ENCODE peak calls at places on chromosomes 2 and 18, in seven cellular contexts. H is hepatocyte, J is pancreas, A is sigmoid colon, B is upper lobe of right lung, Z is body of pancreas, Y is prostate gland. Q is an unnamed sample.
A peak's percentile ranks its signal among the peaks of the same experiment; 100 is the strongest.

GRCh38 chr2:66435549-66435875 is 587 bp downstream of the MEIS1 start:
- DNase-seq in J (no peak), Z (no peak), Y (no peak), H (no peak), A (no peak), B (no peak), Q (no peak)

GRCh38 chr2:59183070-59183469 is 941.9 kb upstream of the FANCL start:
- DNase-seq in A (no peak), Z (no peak), H (no peak), J (no peak), Y (no peak), B (no peak), Q (no peak)

GRCh38 chr18:63161032-63161727 is 158.4 kb downstream of the BCL2 start:
- DNase-seq in Z (no peak), H (no peak), J (no peak), Y (no peak), B (no peak), A (no peak), Q (no peak)

GRCh38 chr2:44689516-44689915 is 252.0 kb upstream of the SIX3 start:
- DNase-seq in Y (no peak), Z (no peak), H (no peak), B (no peak), J (no peak), A (no peak), Q (no peak)

GRCh38 chr18:27665264-27665799 is 480.2 kb upstream of the CHST9 start:
- DNase-seq in Z (no peak), H (no peak), Y (no peak), J (no peak), B (no peak), A (no peak), Q (no peak)

GRCh38 chr2:190387422-190387821 is 20.7 kb upstream of the MFSD6 start:
- DNase-seq in Z (no peak), H (no peak), A (no peak), Y (no peak), J (no peak), B (no peak), Q (no peak)

GRCh38 chr18:76495435-76496199 is 575 bp upstream of the ZNF516 start:
- DNase-seq in J (peak; percentile 48), H (peak; percentile 69), Z (peak; percentile 40), B (no peak), A (peak; percentile 77), Y (no peak), Q (no peak)

GRCh38 chr2:71787476-71788185 is 334.3 kb downstream of the DYSF start:
- DNase-seq in A (peak; percentile 39), Z (no peak), Y (no peak), J (no peak), B (no peak), H (no peak), Q (no peak)

GRCh38 chr2:68317971-68318685 is 1.6 kb downstream of the CNRIP1 start:
- DNase-seq in J (no peak), A (no peak), H (no peak), Y (no peak), Z (no peak), B (no peak), Q (no peak)

GRCh38 chr2:217593732-217594131 is 409.1 kb downstream of the TNS1 start:
- DNase-seq in J (no peak), Y (no peak), H (no peak), Z (no peak), B (no peak), A (no peak), Q (no peak)

DNA sequence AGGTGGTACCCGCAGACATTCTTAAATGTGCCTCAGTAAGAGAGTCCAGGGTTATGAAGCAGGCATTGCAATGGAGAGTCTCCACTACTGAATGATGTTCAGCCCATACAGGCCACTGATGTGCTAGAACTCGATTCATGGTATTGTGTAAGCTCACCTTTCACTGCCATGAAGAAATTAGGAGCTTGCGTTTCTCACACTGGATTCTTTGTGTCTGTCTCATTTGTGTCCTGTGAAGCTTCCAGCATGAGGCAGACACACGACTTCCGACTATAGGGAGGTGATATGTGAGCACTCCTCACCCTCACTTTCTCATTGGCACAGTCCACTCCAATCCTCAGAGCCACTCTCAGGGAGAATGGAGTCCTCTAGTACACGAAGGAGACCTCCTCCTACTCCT is 677.4 kb upstream of the RAB6C start:
- DNase-seq in B (no peak), A (no peak), H (no peak), Z (no peak), J (no peak), Y (no peak), Q (no peak)
- H3K4me3 ChIP-seq in B (no peak overlapping the region), A (no peak overlapping the region), H (no peak overlapping the region), Z (no peak overlapping the region), J (no peak overlapping the region), Y (no peak overlapping the region), Q (no peak overlapping the region)

GRCh38 chr2:134639265-134639664 is 79.5 kb downstream of the TMEM163 start:
- DNase-seq in J (no peak), B (no peak), Y (no peak), H (no peak), Z (no peak), A (no peak), Q (no peak)

GRCh38 chr2:134630760-134631159 is 88.0 kb downstream of the TMEM163 start:
- DNase-seq in B (no peak), J (no peak), Z (no peak), H (no peak), Y (no peak), A (no peak), Q (no peak)

GRCh38 chr2:134636714-134637113 is 82.1 kb downstream of the TMEM163 start:
- DNase-seq in A (no peak), H (no peak), B (no peak), Y (no peak), J (no peak), Z (no peak), Q (no peak)

GRCh38 chr2:134628453-134628852 is 90.3 kb downstream of the TMEM163 start:
- DNase-seq in Z (no peak), A (no peak), Y (no peak), B (no peak), J (no peak), H (no peak), Q (no peak)

GRCh38 chr2:134634054-134634630 is 84.7 kb downstream of the TMEM163 start:
- DNase-seq in A (no peak), J (no peak), Y (no peak), Z (no peak), H (no peak), B (no peak), Q (no peak)
- TF ChIP-seq CTCF in A (no peak), J (no peak), Y (no peak), Z (no peak), H (no peak), B (no peak), Q (no peak)

GRCh38 chr2:239310401-239311061 is 90.3 kb downstream of the HDAC4 start:
- DNase-seq in Z (no peak), J (no peak), H (no peak), A (peak; percentile 88), B (peak; percentile 55), Y (no peak), Q (peak; percentile 20)

GRCh38 chr2:239311132-239312040 is 89.4 kb downstream of the HDAC4 start:
- DNase-seq in Z (peak; percentile 53), B (peak; percentile 85), J (peak; percentile 14), H (no peak), A (peak; percentile 93), Y (peak; percentile 74), Q (peak; percentile 25)

GRCh38 chr2:239308696-239309397 is 92.0 kb downstream of the HDAC4 start:
- DNase-seq in A (peak; percentile 90), J (peak; percentile 13), Y (no peak), Z (no peak), H (peak; percentile 60), B (peak; percentile 63), Q (peak; percentile 25)

GRCh38 chr2:239307921-239308620 is 92.7 kb downstream of the HDAC4 start:
- DNase-seq in Z (no peak), J (no peak), H (no peak), B (peak; percentile 42), A (peak; percentile 75), Y (no peak), Q (no peak)

DNA sequence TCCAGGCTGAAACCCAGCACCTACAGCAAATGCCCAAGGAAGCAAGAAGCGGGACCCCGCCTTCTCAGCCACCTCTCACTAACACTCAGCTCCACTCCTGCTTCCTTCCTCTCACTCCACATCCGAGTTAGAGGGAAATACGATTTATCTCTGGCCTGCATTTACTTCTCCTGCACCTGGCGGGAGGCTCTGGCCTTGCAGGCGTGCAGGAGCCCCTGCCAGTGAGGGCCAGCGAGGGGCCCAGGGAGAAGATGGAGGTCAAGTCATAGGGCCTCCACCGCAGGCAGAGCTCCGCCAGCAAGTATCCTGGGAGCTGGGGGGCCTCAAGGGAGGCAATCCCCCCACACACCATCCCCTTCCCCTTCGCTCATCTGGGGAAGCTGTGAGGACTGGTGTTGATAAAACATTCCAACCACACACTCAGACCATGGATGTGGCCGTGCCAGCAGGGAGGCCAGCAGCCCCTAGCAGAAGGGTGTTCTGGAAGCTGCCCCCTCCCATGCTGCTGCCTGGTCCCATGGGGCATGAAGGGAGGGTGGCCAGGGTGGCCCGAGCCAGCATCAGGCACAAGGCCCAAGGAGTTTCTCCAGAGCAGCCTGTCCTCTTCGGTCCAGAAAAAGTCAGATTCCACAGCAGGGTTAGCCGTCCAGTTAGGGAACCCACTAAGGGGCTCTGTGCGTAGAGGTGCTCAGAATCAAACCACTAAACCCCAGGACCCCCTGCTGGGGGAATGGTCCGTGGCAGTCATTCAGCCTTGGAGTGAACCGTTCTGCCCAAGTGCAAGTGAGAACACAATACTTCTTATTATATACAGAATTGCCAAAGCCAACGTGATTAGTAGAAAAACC is 91.2 kb downstream of the HDAC4 start:
- DNase-seq in Y (no peak), J (peak; percentile 10), A (peak; percentile 70), B (peak; percentile 53), Z (no peak), H (no peak), Q (peak; percentile 24)
- H3K4me1 ChIP-seq in Y (peaks cover 15% of the 10 kb centered on the region), J (peaks cover 6% of the 10 kb centered on the region), A (peaks cover 4% of the 10 kb centered on the region), B (peaks cover 28% of the 10 kb centered on the region), Z (peaks cover 6% of the 10 kb centered on the region), H (peaks cover 56% of the 10 kb centered on the region), Q (peaks cover 85% of the 10 kb centered on the region)

GRCh38 chr18:32771871-32772499 is 838 bp downstream of the KLHL14 start:
- DNase-seq in J (no peak), Y (no peak), H (peak; percentile 35), B (no peak), A (peak; percentile 63), Z (peak; percentile 16), Q (no peak)

GRCh38 chr18:32775628-32776027 is 2.8 kb upstream of the KLHL14 start:
- DNase-seq in Z (no peak), H (no peak), Y (no peak), J (no peak), A (no peak), B (no peak), Q (no peak)

GRCh38 chr18:32771169-32771751 is 1.6 kb downstream of the KLHL14 start:
- DNase-seq in J (no peak), Z (peak; percentile 21), A (no peak), H (peak; percentile 17), Y (no peak), B (no peak), Q (no peak)

GRCh38 chr18:32772580-32773186 is at the start of gene KLHL14:
- DNase-seq in J (no peak), Z (no peak), B (no peak), H (no peak), A (no peak), Y (no peak), Q (no peak)

DNA sequence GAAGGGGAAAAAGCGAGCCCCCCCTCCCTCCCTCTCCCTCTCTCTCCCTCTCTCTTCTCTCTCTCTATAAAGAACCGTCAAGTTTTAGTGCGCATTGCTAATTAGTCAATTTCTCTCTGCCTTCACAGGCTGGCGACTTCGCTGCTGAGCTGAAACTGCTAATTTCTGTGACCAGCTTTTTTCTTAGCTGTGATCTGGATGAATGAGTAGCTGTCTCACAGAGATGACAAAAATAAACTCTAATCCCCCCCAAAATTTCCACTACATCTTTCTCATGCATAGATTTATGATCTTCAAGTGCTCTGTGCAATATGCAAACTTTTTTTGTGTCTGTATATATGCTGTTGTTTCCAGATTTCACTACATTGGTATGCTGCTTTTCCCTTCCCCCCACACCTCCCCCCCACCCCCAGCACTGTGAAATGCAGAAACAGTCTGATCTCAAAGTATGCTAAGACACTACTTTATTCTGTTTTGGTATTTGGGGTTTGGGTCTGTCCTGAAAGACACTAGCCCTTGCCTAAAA is 427 bp upstream of the KLHL14 start:
- DNase-seq in H (no peak), B (no peak), J (no peak), Y (no peak), A (no peak), Z (no peak), Q (no peak)
- H3K4me3 ChIP-seq in H (no peak overlapping the region), B (no peak overlapping the region), J (no peak overlapping the region), Y (no peak overlapping the region), A (no peak overlapping the region), Z (no peak overlapping the region), Q (no peak overlapping the region)